ENCODE peak calls at places on chromosomes 7 and 10, in six cellular contexts. B is AG04450, J is astrocyte of the cerebellum, P is IMR-90, M is foreskin fibroblast, L is fibroblast of mammary gland. N is an unnamed sample.

GRCh38 chr10:47404446-47404845 is 20.4 kb upstream of the ZNF488 start:
- DNase-seq in J (no peak), B (no peak), L (no peak), M (no peak), P (no peak), N (no peak)

GRCh38 chr7:154503962-154504550 is 451.9 kb downstream of the DPP6 start:
- DNase-seq in P (peak; percentile 21), B (no peak), L (peak; percentile 34), J (peak; percentile 12), M (peak; percentile 32), N (peak; percentile 33)

GRCh38 chr7:11261470-11261869 is 287.8 kb downstream of the PHF14 start:
- DNase-seq in M (no peak), B (no peak), P (no peak), J (no peak), L (no peak), N (no peak)

GRCh38 chr10:18079665-18080295 is 60.4 kb upstream of the CACNB2 start:
- DNase-seq in P (peak; percentile 55), J (no peak), B (peak; percentile 24), L (peak; percentile 73), M (peak; percentile 30), N (peak; percentile 21)

GRCh38 chr7:52168085-52168484 is 851.5 kb upstream of the COBL start:
- DNase-seq in P (no peak), J (no peak), M (no peak), B (no peak), L (no peak), N (no peak)

GRCh38 chr7:108181073-108181985 is 51.2 kb upstream of the LAMB4 start:
- DNase-seq in B (peak; percentile 30), L (peak; percentile 73), P (peak; percentile 67), M (peak; percentile 80), J (peak; percentile 65), N (peak; percentile 78)

GRCh38 chr10:109393425-109393824 is 529.9 kb downstream of the XPNPEP1 start:
- DNase-seq in M (no peak), P (no peak), L (no peak), J (no peak), B (no peak), N (no peak)

GRCh38 chr7:117946201-117946633 is 73.0 kb upstream of the CTTNBP2 start:
- DNase-seq in B (no peak), J (peak; percentile 12), L (no peak), P (peak; percentile 16), M (peak; percentile 0), N (no peak)

GRCh38 chr7:136868496-136869005 is at the start of gene CHRM2:
- DNase-seq in J (no peak), L (peak; percentile 14), B (peak; percentile 50), M (peak; percentile 53), P (peak; percentile 90), N (peak; percentile 23)

GRCh38 chr10:24518981-24519597 is 204.6 kb downstream of the ARHGAP21 start:
- DNase-seq in P (peak; percentile 60), L (peak; percentile 67), J (peak; percentile 43), B (peak; percentile 21), M (peak; percentile 84), N (peak; percentile 75)

GRCh38 chr7:47382200-47382599 is 199.7 kb downstream of the TNS3 start:
- DNase-seq in J (no peak), M (no peak), L (no peak), P (no peak), B (no peak), N (no peak)

GRCh38 chr10:132446661-132447445 is 49.9 kb downstream of the PWWP2B start:
- DNase-seq in L (peak; percentile 14), B (no peak), M (peak; percentile 36), P (peak; percentile 19), J (no peak), N (peak; percentile 28)

GRCh38 chr7:133273221-133273620 is 20.3 kb downstream of the EXOC4 start:
- DNase-seq in M (no peak), L (no peak), J (no peak), B (no peak), P (no peak), N (no peak)

GRCh38 chr10:79940431-79940830 is 8.5 kb downstream of the SFTPD start:
- DNase-seq in L (no peak), B (no peak), J (no peak), M (no peak), P (no peak), N (no peak)
- H3K4me3 ChIP-seq in L (no peak overlapping the region), B (no peak overlapping the region), J (no peak overlapping the region), M (no peak overlapping the region), P (no peak overlapping the region), N (no peak overlapping the region)

DNA sequence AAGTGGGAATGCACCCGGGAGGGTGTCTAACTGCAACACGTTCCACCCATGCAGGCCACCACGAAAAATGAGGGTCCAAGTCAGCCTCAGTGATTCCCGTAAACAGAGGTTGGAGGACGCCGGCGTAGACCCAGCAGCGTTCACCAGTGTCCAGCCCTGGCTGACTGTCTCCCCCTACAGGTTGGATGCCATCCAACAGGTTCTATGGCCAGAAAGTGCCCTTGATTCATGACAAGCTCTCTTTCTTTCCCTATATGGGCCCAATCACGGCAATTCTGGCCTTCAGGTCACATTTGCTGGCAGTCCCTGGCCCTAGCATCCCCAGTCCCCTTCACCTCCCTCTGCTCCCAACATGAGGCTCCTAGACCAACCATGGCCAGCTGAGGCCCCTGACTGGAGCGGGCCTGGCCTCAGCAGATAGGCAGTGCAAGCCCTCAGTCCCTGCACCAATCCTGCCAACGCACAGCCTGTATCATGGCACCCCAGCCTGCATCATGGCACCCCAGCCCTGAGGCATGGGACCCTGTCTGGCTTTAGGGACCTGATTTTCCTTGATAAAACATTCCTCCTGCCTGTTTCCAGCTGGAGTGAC is 227.4 kb downstream of the GRID1 start:
- DNase-seq in M (no peak), L (no peak), P (no peak), J (no peak), B (no peak), N (no peak)
- TF ChIP-seq CTCF in M (no peak), L (no peak), P (no peak), J (no peak), B (no peak), N (no peak)

GRCh38 chr10:88386204-88386877 is 196.8 kb downstream of the RNLS start:
- DNase-seq in M (peak; percentile 79), L (peak; percentile 20), J (no peak), P (no peak), B (no peak), N (peak; percentile 59)

GRCh38 chr10:88390041-88390440 is 193.1 kb downstream of the RNLS start:
- DNase-seq in L (no peak), M (no peak), B (no peak), J (no peak), P (no peak), N (no peak)

GRCh38 chr10:88385601-88386203 is 197.4 kb downstream of the RNLS start:
- DNase-seq in J (no peak), B (no peak), M (no peak), L (no peak), P (no peak), N (no peak)

GRCh38 chr10:88389456-88389855 is 193.7 kb downstream of the RNLS start:
- DNase-seq in L (peak; percentile 76), J (peak; percentile 60), M (peak; percentile 86), B (peak; percentile 32), P (peak; percentile 73), N (peak; percentile 80)

DNA sequence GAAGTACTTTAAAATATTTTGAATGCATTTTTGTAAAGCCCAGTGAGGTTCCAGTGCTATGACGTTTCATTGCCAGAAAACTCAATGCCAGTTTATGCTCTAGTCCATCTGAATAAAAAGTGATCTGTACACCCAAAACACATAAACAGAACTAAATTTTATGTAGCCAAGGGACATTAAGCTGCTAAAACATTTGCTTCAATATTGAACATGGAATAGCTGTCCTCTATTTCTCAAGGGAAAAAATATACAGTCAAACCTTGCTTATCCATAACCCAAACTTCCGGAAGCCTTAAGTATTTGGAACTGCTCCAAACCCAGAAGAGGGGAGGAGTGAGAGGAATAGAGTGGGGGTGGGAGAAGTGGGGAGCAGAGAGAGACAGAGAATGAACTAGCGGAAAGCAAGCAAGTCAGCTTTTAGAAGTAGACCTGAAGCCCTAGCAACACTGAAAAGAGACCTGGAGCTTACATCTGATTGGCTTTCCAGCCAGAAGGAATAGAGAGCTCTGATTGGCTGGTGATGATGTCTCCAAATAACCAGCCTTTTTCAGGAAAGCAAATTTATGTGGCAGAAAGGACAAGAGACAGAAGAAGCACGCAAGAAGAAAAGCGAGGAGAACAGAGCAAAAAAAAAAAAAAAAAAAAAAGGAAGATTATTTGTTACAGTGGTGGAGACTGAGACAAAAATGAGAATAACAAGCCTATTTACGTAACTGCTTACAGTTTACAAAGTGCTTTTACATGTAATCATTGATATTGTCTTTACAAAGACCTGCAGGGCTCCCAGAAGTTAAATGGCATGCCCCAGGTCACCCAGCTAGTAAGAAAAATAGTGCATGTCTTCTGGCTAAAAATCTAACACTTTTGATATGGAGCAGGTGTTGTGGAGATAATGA is 196.0 kb downstream of the RNLS start:
- DNase-seq in B (peak; percentile 44), J (peak; percentile 42), P (peak; percentile 82), L (peak; percentile 72), M (peak; percentile 42), N (peak; percentile 89)
- H3K4me3 ChIP-seq in B (no peak overlapping the region), J (no peak overlapping the region), P (no peak overlapping the region), L (no peak overlapping the region), M (no peak overlapping the region), N (no peak overlapping the region)

DNA sequence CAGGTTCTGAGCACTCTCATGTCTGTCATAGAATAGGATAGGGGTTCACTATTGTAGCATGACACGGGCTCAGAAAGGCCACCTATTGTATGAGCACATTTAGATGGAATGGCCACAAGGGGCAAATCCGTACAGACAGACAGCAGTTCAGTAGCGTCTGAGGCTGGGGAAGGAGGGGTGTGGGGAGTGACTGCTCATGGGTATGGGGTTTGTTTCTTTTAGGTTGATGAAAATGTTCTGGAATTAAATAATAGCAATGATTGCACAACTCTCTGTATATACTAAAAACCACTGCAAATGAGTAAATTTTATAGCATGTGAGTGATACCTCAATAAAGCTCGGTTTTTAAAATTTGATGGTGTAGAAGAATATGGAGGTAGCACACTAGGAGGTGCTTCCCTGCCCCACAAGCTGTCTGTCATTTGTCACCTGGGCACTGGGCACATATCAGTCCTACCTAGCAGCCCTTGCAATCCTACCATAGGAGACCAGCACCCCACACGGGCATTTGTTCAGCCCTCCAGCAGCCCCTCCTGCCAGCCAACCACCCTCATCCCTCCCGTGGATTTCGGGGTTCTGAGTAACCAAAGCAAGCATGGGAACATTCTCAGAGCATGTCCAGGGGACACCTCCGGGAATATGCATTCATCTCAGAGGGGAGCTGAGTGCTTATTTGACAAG is 35.2 kb downstream of the KCNMA1 start:
- DNase-seq in M (peak; percentile 68), L (peak; percentile 59), J (no peak), B (peak; percentile 69), P (peak; percentile 89), N (no peak)
- TF ChIP-seq CTCF in M (peak; percentile 19), L (peak; percentile 17), J (no peak), B (peak; percentile 51), P (peak; percentile 35), N (peak; percentile 8)

GRCh38 chr10:19815478-19816419 is 483 bp upstream of the PLXDC2 start:
- DNase-seq in L (peak; percentile 42), P (peak; percentile 56), M (peak; percentile 24), B (peak; percentile 16), J (peak; percentile 37), N (peak; percentile 74)
- H3K4me3 ChIP-seq in L (peak overlapping the region; percentile 65), P (peak overlapping the region; percentile 61), M (peak overlapping the region; percentile 54), B (peak overlapping the region; percentile 78), J (peak overlapping the region; percentile 72), N (peak overlapping the region; percentile 75)

GRCh38 chr10:66277481-66277880 is 648.4 kb upstream of the LRRTM3 start:
- DNase-seq in B (no peak), L (no peak), P (no peak), M (no peak), J (no peak), N (no peak)
- TF ChIP-seq CTCF in B (peak; percentile 32), L (no peak), P (no peak), M (no peak), J (peak; percentile 7), N (peak; percentile 10)

N was measured in cardiac fibroblast.